ENCODE peak calls at places on chromosomes 11 and 22, in four cellular contexts. L is PC-3, W is K562, J is mammary epithelial cell. Y is an unnamed sample. For H3K36me3, the result is how much of the 10 kb centered on the place peaks cover.

GRCh38 chr11:86484164-86484794 is 109.6 kb downstream of the CCDC81 start:
- DNase-seq in L (peak), W (peak), J (peak), Y (peak)

GRCh38 chr11:103659138-103659734 is 377.2 kb upstream of the DDI1 start:
- DNase-seq in L (peak), W (no peak), J (peak), Y (no peak)

GRCh38 chr22:37328017-37328416 is 45.7 kb downstream of the CYTH4 start:
- DNase-seq in L (peak), W (no peak), J (peak), Y (no peak)

GRCh38 chr11:22920939-22921565 is 60.8 kb upstream of the CCDC179 start:
- DNase-seq in L (peak), W (no peak), J (peak), Y (peak)

GRCh38 chr22:25148149-25148691 is 51.4 kb upstream of the CRYBB3 start:
- DNase-seq in L (no peak), W (peak), J (no peak), Y (no peak)

GRCh38 chr11:67369275-67369674 is 4.1 kb downstream of the CLCF1 start:
- DNase-seq in L (no peak), W (no peak), J (no peak), Y (no peak)

GRCh38 chr22:37741312-37741795 is 44.5 kb downstream of the TRIOBP start:
- DNase-seq in L (peak), W (no peak), J (peak), Y (peak)

GRCh38 chr11:17229481-17230152 is 21.8 kb upstream of the PIK3C2A start:
- DNase-seq in L (no peak), W (no peak), J (no peak), Y (no peak)

GRCh38 chr11:114180301-114181055 is 115.7 kb upstream of the NNMT start:
- DNase-seq in L (peak), W (no peak), J (no peak), Y (peak)

GRCh38 chr11:114057605-114058004 is 1.9 kb upstream of the ZBTB16 start:
- DNase-seq in L (no peak), W (no peak), J (no peak), Y (no peak)

GRCh38 chr22:26669060-26669481 is 11.7 kb downstream of the MIAT start:
- DNase-seq in L (peak), W (no peak), J (peak), Y (peak)

GRCh38 chr11:59295435-59295834 is 63.3 kb upstream of the OR5AN1 start:
- DNase-seq in L (no peak), W (no peak), J (no peak), Y (no peak)

GRCh38 chr11:87972133-87972532 is 203.1 kb downstream of the RAB38 start:
- DNase-seq in L (no peak), W (no peak), J (no peak), Y (no peak)

GRCh38 chr11:64065712-64066111 is 30.0 kb downstream of the FLRT1 start:
- DNase-seq in L (no peak), W (no peak), J (no peak), Y (no peak)

DNA sequence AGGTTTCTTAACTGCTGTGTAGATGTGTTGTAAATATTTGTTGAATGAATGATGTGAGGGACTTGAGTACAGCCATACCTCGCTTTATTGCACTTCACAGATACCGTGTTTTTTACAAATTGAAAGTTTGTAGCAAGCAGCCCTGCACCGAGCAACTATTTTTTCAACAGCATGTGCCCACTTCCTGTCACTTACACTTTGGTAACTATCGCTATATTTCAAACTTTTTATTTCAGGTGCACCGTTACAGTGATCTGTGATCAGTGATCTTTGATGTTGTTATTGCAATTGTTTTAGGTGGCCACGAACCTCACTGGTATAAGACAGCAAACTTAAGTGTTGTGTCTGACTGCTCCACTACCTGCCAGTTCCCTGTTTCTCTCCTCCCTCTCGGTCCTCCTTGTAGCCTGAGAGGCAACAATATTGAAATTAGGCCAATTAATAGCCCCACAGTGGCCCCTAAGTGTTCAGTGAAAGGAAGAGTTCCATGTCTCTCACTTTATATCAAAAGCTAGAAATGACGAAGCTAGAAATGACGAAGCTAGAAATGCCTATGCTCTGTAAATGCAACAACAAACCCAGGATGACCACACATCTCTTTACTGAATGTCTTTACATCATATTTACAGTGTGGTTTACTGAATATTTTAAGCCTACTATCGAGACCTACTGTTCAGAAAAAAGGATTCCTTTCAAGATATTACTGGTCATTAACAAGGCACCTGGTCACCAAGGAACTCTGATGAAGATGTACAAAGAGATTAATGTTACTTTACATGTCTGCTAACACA is 1.0 kb downstream of the SFI1 start:
- DNase-seq in L (peak), W (no peak), J (no peak), Y (no peak)
- H3K9ac ChIP-seq in L (peak), W (peak), J (peak), Y (peak)

DNA sequence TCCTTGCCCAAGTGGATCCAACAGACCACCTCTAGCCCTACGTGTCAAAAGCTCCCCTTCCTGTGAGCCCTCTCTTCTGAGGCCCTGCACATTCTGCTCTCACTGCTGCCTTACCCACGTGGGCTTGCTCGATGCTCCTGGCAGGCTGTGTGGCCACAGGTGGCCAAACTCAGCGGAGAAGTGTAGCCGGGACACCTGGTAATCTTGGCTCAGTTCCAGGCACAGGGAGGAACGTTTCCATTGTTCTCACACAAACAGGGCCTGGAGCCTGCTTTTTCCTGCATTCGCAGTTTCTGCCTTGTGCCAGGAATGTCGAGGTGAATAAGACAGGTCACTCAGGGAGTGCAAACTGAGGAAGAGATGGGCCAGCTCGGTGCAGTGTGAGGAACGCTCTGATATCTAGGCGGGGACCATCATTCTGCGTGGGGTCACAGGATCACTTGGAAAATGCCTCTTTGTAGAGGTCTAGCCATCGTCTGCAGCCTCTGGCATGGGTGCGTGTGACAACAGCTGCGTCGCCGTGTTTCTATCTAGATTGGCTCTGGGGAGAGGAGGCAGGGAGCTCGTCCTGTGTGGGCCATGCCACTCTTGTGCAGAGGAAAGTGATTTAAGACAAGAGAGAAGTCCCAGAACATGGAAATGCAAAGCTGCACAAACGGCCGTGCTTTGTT is 127.6 kb upstream of the PARVA start:
- DNase-seq in L (no peak), W (no peak), J (no peak), Y (no peak)
- H3K36me3 ChIP-seq in L (under half), W (under half), J (under half), Y (under half)

DNA sequence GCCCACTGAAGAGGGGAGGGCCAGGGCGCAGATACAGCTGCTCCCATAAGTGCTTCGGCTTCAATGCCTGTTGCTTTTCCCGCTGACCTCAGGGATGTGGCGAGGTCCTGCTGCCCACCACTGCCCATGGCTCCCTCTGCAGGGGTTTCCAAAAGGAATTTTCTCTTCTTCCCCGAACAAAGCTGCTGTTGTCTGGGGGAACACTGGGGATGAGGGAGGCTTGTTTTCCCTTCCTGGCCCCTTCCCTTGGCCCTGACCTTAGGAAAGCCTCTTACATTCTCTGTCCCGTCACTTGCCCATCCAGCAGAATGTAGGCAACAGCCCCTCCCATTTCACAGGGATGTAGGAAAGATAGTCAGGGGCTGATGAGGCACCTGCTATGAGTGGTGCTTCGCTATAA is 34.8 kb downstream of the CD82 start:
- DNase-seq in L (no peak), W (no peak), J (no peak), Y (no peak)
- H3K9ac ChIP-seq in L (no peak), W (no peak), J (no peak), Y (no peak)

DNA sequence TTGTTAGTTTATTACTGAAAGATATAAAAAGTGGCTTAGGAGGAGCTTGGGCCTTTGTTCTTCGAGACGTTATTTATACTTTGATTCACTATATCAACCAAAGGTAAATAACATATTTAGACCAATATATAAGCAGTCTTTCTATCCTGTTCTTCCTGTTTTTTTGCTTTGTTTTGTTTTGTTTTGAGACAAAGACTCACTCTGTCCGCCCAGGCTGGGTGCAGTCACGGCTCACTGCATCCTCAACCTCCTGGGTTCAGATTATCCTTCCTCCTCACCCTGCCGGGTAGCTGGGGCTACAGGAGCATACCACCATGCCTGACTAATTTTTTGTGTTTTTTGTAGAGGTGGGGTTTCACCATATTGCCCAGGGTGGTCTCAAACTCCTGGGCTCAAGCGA is 66.8 kb downstream of the ATM start:
- DNase-seq in L (peak), W (no peak), J (no peak), Y (no peak)
- H3K36me3 ChIP-seq in L (under half), W (under half), J (under half), Y (half or more)

GRCh38 chr11:34027516-34028406 is 23.8 kb upstream of the CAPRIN1 start:
- DNase-seq in L (no peak), W (no peak), J (no peak), Y (no peak)
- H3K9ac ChIP-seq in L (no peak), W (no peak), J (no peak), Y (no peak)

GRCh38 chr11:94459576-94459975 is 34.1 kb downstream of the MRE11 start:
- DNase-seq in L (no peak), W (no peak), J (no peak), Y (no peak)

GRCh38 chr11:94452988-94453387 is 40.7 kb downstream of the MRE11 start:
- DNase-seq in L (no peak), W (no peak), J (no peak), Y (no peak)

GRCh38 chr11:94455861-94456260 is 37.8 kb downstream of the MRE11 start:
- DNase-seq in L (peak), W (no peak), J (peak), Y (no peak)

DNA sequence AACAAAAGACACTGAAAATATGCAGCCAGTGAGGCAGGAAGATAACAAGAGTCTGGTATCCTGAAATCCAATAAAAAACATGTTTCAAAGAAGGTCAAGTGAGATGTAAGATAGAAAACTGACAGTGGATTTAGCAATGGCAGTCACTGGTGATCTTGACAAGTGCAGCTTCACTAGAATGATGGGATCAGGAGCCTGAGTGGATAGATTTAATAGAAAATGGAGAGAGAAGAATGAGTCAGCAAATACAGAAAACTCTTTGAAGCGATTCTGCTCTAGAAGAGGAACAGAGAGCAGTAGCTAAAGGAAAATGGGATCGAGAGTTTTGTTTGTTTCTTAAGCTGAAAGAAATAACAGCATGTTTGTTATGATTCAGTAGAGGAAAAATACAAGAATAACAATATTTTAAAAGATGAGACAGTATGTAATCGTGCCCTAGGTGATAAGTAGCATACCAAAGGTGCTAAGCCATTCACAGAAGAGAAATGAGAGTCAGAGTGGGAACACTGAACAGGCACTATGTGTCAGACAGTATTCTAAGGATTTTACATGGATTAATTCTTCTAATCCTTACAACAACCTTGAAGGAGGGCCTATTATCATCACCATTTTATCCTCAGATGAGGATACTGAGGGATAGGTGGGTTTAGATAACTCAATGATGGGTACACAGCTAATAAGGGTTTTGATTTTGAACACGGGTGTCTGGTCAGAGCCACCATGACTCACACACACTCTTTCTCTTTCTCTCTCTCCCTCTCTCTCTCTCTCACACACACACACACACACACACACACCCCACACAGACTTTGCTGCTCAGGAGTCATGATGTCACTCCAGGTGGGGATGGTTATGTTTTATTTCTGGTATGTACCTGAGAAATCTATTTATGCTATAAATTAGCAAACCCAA is 36.3 kb downstream of the MRE11 start:
- DNase-seq in L (no peak), W (no peak), J (peak), Y (no peak)
- H3K36me3 ChIP-seq in L (under half), W (under half), J (under half), Y (under half)

GRCh38 chr22:19125474-19126308 is 3.5 kb upstream of the DGCR2 start:
- DNase-seq in L (no peak), W (no peak), J (no peak), Y (no peak)

GRCh38 chr22:19122752-19123492 is 710 bp upstream of the DGCR2 start:
- DNase-seq in L (no peak), W (no peak), J (peak), Y (peak)

GRCh38 chr22:19123936-19124335 is 1.7 kb upstream of the DGCR2 start:
- DNase-seq in L (no peak), W (no peak), J (no peak), Y (no peak)

GRCh38 chr22:19125011-19125410 is 2.8 kb upstream of the DGCR2 start:
- DNase-seq in L (no peak), W (no peak), J (no peak), Y (no peak)

DNA sequence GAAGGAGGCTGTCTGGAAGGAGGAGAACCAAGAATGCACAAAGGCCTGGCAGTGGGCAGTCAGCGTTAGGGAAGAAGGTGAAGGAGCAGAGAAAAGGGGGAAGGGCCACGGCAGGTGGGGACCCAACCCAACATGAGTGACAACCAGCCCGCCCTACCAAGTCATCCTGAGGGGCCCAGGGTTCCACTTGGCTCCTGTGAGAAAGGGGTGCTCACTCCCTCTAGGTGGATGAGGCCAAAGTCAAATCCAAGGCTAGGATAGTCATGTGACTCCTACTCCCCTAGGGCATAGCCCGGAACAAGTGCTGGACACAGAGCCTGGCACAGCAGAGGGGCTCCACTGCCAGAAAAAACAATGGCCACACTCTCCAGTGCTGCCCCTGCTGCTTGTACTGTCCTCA is 2.2 kb upstream of the DGCR2 start:
- DNase-seq in L (no peak), W (no peak), J (no peak), Y (no peak)
- H3K9ac ChIP-seq in L (no peak), W (no peak), J (no peak), Y (no peak)

DNA sequence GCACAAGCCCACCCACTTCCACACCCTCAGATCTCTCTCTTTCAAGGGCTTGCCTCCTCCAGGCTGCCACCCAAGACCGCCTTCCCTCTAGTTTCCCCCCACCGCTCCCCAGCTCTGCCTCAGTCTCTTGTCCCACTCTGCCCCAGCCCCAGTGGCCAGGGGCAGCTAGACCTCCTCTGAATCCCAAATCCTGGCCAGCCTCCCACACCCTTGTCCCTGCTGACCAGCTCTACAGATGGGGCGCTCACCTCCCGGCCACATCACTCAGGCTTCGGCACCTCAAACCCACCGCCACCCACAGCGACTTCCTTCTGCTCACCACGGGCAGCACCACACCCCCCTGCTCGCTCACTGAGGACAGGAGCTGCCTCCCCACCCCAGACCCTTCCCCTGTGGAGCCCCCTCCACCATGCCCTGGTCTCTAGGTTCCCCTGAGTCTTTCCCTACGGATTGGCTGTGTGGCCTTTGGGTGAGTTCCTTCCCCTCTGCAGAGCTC is 11.3 kb upstream of the SPI1 start:
- DNase-seq in L (no peak), W (no peak), J (no peak), Y (no peak)
- H3K36me3 ChIP-seq in L (under half), W (under half), J (under half), Y (under half)

GRCh38 chr11:134751825-134752224 is 339.8 kb upstream of the B3GAT1 start:
- DNase-seq in L (no peak), W (no peak), J (no peak), Y (no peak)
- H3K9ac ChIP-seq in L (no peak), W (no peak), J (no peak), Y (no peak)

Y was measured in adipocyte.